ENCODE peak calls at places on chromosomes 2 and 18, in four cellular contexts. One of them, this sample, is unnamed.

GRCh38 chr2:127419112-127419430 is 844 bp downstream of the PROC start:
- DNase-seq in HepG2: no peak
- DNase-seq in GM12878: no peak
- DNase-seq in K562: no peak
- DNase-seq in this sample: no peak

GRCh38 chr2:190755796-190756415 is 107.0 kb downstream of the NAB1 start:
- DNase-seq in GM12878: no peak
- DNase-seq in HepG2: no peak
- DNase-seq in K562: no peak
- DNase-seq in this sample: no peak

GRCh38 chr2:235024951-235025773 is 73.3 kb downstream of the SH3BP4 start:
- DNase-seq in GM12878: no peak
- DNase-seq in HepG2: no peak
- DNase-seq in K562: no peak
- DNase-seq in this sample: no peak

GRCh38 chr2:2960817-2961216 is 416.8 kb downstream of the EIPR1 start:
- DNase-seq in K562: no peak
- DNase-seq in HepG2: no peak
- DNase-seq in GM12878: no peak
- DNase-seq in this sample: no peak

GRCh38 chr2:174694196-174694878 is 69.9 kb downstream of the CHRNA1 start:
- DNase-seq in K562: no peak
- DNase-seq in GM12878: no peak
- DNase-seq in HepG2: no peak
- DNase-seq in this sample: no peak

GRCh38 chr2:189318761-189319160 is 122.5 kb upstream of the WDR75 start:
- DNase-seq in K562: no peak
- DNase-seq in GM12878: no peak
- DNase-seq in HepG2: no peak
- DNase-seq in this sample: no peak

GRCh38 chr2:62461707-62462106 is 44.3 kb downstream of the TMEM17 start:
- DNase-seq in K562: no peak
- DNase-seq in GM12878: no peak
- DNase-seq in HepG2: no peak
- DNase-seq in this sample: no peak

GRCh38 chr2:20538308-20539132 is 91.6 kb downstream of the RHOB start:
- DNase-seq in GM12878: no peak
- DNase-seq in HepG2: peak; percentile 89
- DNase-seq in K562: no peak
- DNase-seq in this sample: no peak

GRCh38 chr2:7094113-7094760 is 177.0 kb downstream of the RNF144A start:
- DNase-seq in GM12878: no peak
- DNase-seq in K562: no peak
- DNase-seq in HepG2: no peak
- DNase-seq in this sample: no peak

GRCh38 chr2:111032721-111033532 is 87.8 kb upstream of the BCL2L11 start:
- DNase-seq in K562: no peak
- DNase-seq in GM12878: no peak
- DNase-seq in HepG2: peak; percentile 81
- DNase-seq in this sample: no peak

GRCh38 chr2:25373269-25373981 is 31.7 kb upstream of the DNMT3A start:
- DNase-seq in GM12878: no peak
- DNase-seq in HepG2: no peak
- DNase-seq in K562: no peak
- DNase-seq in this sample: no peak

GRCh38 chr2:99066075-99066557 is 75.4 kb upstream of the C2orf15 start:
- DNase-seq in GM12878: peak; percentile 47
- DNase-seq in HepG2: peak; percentile 63
- DNase-seq in K562: peak; percentile 27
- DNase-seq in this sample: peak; percentile 27

GRCh38 chr2:54952978-54953456 is 97.2 kb downstream of the RTN4 start:
- DNase-seq in HepG2: no peak
- DNase-seq in K562: no peak
- DNase-seq in GM12878: no peak
- DNase-seq in this sample: no peak

GRCh38 chr18:61637905-61638304 is 254.9 kb downstream of the RNF152 start:
- DNase-seq in K562: no peak
- DNase-seq in GM12878: no peak
- DNase-seq in HepG2: no peak
- DNase-seq in this sample: no peak

GRCh38 chr2:26421961-26422360 is 20.2 kb downstream of the DRC1 start:
- DNase-seq in K562: no peak
- DNase-seq in GM12878: no peak
- DNase-seq in HepG2: no peak
- DNase-seq in this sample: no peak

GRCh38 chr18:28208268-28208667 is 31.3 kb upstream of the CDH2 start:
- DNase-seq in GM12878: no peak
- DNase-seq in K562: no peak
- DNase-seq in HepG2: no peak
- DNase-seq in this sample: no peak

GRCh38 chr2:241412144-241412543 is 56.1 kb downstream of the FARP2 start:
- DNase-seq in K562: peak; percentile 79
- DNase-seq in GM12878: no peak
- DNase-seq in HepG2: no peak
- DNase-seq in this sample: peak; percentile 34
- TF ChIP-seq FOXK2 in K562: no peak
- TF ChIP-seq FOXK2 in GM12878: no peak
- TF ChIP-seq FOXK2 in HepG2: no peak
- TF ChIP-seq FOXK2 in this sample: no peak

GRCh38 chr18:56298935-56299334 is 339.5 kb downstream of the TXNL1 start:
- DNase-seq in K562: peak; percentile 1
- DNase-seq in HepG2: no peak
- DNase-seq in GM12878: no peak
- DNase-seq in this sample: peak; percentile 8
- TF ChIP-seq FOXK2 in K562: no peak
- TF ChIP-seq FOXK2 in HepG2: no peak
- TF ChIP-seq FOXK2 in GM12878: no peak
- TF ChIP-seq FOXK2 in this sample: no peak

DNA sequence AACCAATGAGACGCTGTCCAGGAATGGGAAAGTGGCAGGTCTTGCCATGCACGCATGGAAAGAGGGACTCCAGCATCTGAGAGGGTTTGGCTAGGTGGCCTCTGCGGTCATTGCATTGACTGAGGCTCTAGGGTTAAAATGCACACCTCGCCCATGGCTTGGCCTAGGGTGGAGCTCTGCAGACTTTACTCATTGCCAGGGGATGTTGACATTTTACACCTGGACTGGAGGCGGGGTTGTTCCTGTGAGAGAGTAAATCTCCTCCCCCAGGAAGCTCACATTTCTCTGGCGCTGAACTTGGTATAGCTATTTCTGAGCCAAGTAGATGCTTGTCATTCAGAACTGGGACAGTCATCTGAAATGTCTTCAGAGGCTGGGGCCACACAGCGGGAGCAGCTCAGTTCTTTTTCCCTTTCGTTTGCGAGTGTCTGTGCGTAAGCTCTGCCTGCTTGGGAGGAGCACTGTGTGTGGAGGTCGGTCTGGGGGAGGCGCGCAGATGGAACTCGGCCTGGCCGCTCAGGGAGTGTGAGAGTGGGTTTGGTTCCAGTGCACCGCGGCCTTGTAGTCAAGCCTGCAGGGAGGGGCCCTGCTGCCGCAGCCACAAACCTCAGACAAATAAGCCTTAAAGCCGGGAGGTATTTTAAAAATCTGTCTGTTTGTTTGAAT is 76.4 kb downstream of the LPIN1 start:
- DNase-seq in K562: no peak
- DNase-seq in HepG2: peak; percentile 85
- DNase-seq in GM12878: no peak
- DNase-seq in this sample: no peak
- TF ChIP-seq FOXK2 in K562: no peak
- TF ChIP-seq FOXK2 in HepG2: no peak
- TF ChIP-seq FOXK2 in GM12878: no peak
- TF ChIP-seq FOXK2 in this sample: no peak

GRCh38 chr2:148596033-148596432 is 48.5 kb upstream of the EPC2 start:
- DNase-seq in GM12878: no peak
- DNase-seq in HepG2: no peak
- DNase-seq in K562: no peak
- DNase-seq in this sample: no peak
- TF ChIP-seq FOXK2 in GM12878: no peak
- TF ChIP-seq FOXK2 in HepG2: no peak
- TF ChIP-seq FOXK2 in K562: no peak
- TF ChIP-seq FOXK2 in this sample: no peak